ENCODE peak calls at places on chromosome 19, in ten cellular contexts. O is activated naive CD8-positive, alpha-beta T cell treated with anti-CD3 and anti-CD28 coated beads, Interleukin-2, amount 50 U/mL, for 24 hours; Q is choroid plexus epithelial cell; V is AML-193; K is T-helper 2 cell; T is HL-60; S is stimulated activated CD8-positive, alpha-beta memory T cell treated with anti-CD3 and anti-CD28 coated beads, Interleukin-4, amount 100 ng/mL, for 24 hours; L is upper lobe of left lung; X is activated CD4-positive, alpha-beta T cell treated with anti-CD3 and anti-CD28 coated beads, Interleukin-2, amount 10 ng/mL, durations not matched to agents 7 days and 5 days; J is BE2C. D is an unnamed sample.

GRCh38 chr19:19501798-19502197 is 13.6 kb downstream of the TSSK6 start:
- DNase-seq in O (no peak), Q (no peak), V (no peak), K (no peak), T (no peak), S (no peak), L (no peak), X (no peak), J (no peak), D (no peak)

GRCh38 chr19:53659292-53659691 is 27.5 kb downstream of the DPRX start:
- DNase-seq in O (no peak), Q (peak; percentile 39), V (peak; percentile 2), K (no peak), T (peak; percentile 17), S (no peak), L (peak; percentile 31), X (no peak), J (no peak), D (no peak)

GRCh38 chr19:48899781-48900476 is at the start of gene NUCB1:
- DNase-seq in O (peak; percentile 99), Q (peak; percentile 99), V (peak; percentile 95), K (peak; percentile 98), T (peak; percentile 99), S (peak; percentile 99), L (peak; percentile 99), X (peak; percentile 100), J (peak; percentile 99), D (peak; percentile 98)

GRCh38 chr19:46727757-46728156 is 10.8 kb upstream of the PRKD2 start:
- DNase-seq in O (no peak), Q (no peak), V (no peak), K (no peak), T (no peak), S (no peak), L (no peak), X (no peak), J (no peak), D (no peak)

GRCh38 chr19:15584541-15585115 is 30.4 kb upstream of the CYP4F8 start:
- DNase-seq in O (peak; percentile 91), Q (peak; percentile 67), V (peak; percentile 55), K (peak; percentile 74), T (peak; percentile 86), S (peak; percentile 77), L (peak; percentile 82), X (peak; percentile 85), J (peak; percentile 89), D (peak; percentile 77)

GRCh38 chr19:10339380-10339960 is at the start of gene ICAM3:
- DNase-seq in O (peak; percentile 81), Q (no peak), V (peak; percentile 58), K (peak; percentile 39), T (peak; percentile 90), S (peak; percentile 59), L (peak; percentile 77), X (peak; percentile 74), J (no peak), D (peak; percentile 73)

GRCh38 chr19:8503506-8503905 is 1.1 kb upstream of the PRAM1 start:
- DNase-seq in O (no peak), Q (no peak), V (no peak), K (no peak), T (peak; percentile 91), S (no peak), L (peak; percentile 71), X (no peak), J (no peak), D (no peak)

GRCh38 chr19:52946322-52947310 is 16.1 kb downstream of the ZNF816 start:
- DNase-seq in O (no peak), Q (peak; percentile 51), V (no peak), K (no peak), T (no peak), S (no peak), L (no peak), X (no peak), J (peak; percentile 24), D (no peak)

GRCh38 chr19:6215701-6216235 is 64.0 kb downstream of the MLLT1 start:
- DNase-seq in O (no peak), Q (no peak), V (no peak), K (no peak), T (no peak), S (no peak), L (no peak), X (no peak), J (no peak), D (no peak)

GRCh38 chr19:15536350-15536749 is 28.0 kb downstream of the CYP4F22 start:
- DNase-seq in O (no peak), Q (no peak), V (no peak), K (no peak), T (no peak), S (no peak), L (no peak), X (no peak), J (no peak), D (no peak)

GRCh38 chr19:38134538-38135149 is 89.4 kb downstream of the DPF1 start:
- DNase-seq in O (peak; percentile 27), Q (peak; percentile 64), V (no peak), K (peak; percentile 9), T (peak; percentile 20), S (no peak), L (no peak), X (peak; percentile 36), J (peak; percentile 57), D (no peak)

GRCh38 chr19:49896863-49897621 is at the start of gene IL4I1:
- DNase-seq in O (peak; percentile 74), Q (no peak), V (peak; percentile 6), K (peak; percentile 54), T (peak; percentile 29), S (peak; percentile 52), L (peak; percentile 54), X (peak; percentile 56), J (no peak), D (peak; percentile 79)

GRCh38 chr19:28744014-28744413 is 468.9 kb downstream of the UQCRFS1 start:
- DNase-seq in O (no peak), Q (no peak), V (no peak), K (no peak), T (no peak), S (no peak), L (no peak), X (no peak), J (no peak), D (no peak)

GRCh38 chr19:974564-975257 is 9.4 kb upstream of the WDR18 start:
- DNase-seq in O (no peak), Q (no peak), V (no peak), K (no peak), T (no peak), S (no peak), L (no peak), X (no peak), J (peak; percentile 13), D (no peak)

GRCh38 chr19:36207605-36208252 is 6.7 kb downstream of the ZNF565 start:
- DNase-seq in O (no peak), Q (no peak), V (no peak), K (no peak), T (no peak), S (no peak), L (no peak), X (no peak), J (no peak), D (peak; percentile 23)

GRCh38 chr19:16188521-16188920 is 3.3 kb downstream of the FAM32A start:
- DNase-seq in O (no peak), Q (no peak), V (no peak), K (no peak), T (no peak), S (no peak), L (no peak), X (no peak), J (no peak), D (no peak)

GRCh38 chr19:5993516-5994406 is 15.8 kb upstream of the RANBP3 start:
- DNase-seq in O (no peak), Q (peak; percentile 27), V (no peak), K (no peak), T (no peak), S (no peak), L (no peak), X (no peak), J (peak; percentile 97), D (no peak)

GRCh38 chr19:21604351-21604926 is 99.0 kb downstream of the ZNF429 start:
- DNase-seq in O (no peak), Q (peak; percentile 12), V (peak; percentile 9), K (no peak), T (no peak), S (no peak), L (no peak), X (peak; percentile 33), J (no peak), D (no peak)

GRCh38 chr19:34366670-34367423 is 1.9 kb downstream of the GPI start:
- DNase-seq in O (no peak), Q (peak; percentile 83), V (peak; percentile 89), K (no peak), T (peak; percentile 95), S (no peak), L (no peak), X (no peak), J (no peak), D (no peak)

GRCh38 chr19:1861599-1862031 is 1.8 kb downstream of the KLF16 start:
- DNase-seq in O (no peak), Q (no peak), V (no peak), K (no peak), T (no peak), S (no peak), L (no peak), X (no peak), J (no peak), D (no peak)

GRCh38 chr19:35154535-35155406 is at the start of gene FXYD5:
- DNase-seq in O (peak; percentile 86), Q (peak; percentile 68), V (peak; percentile 73), K (peak; percentile 56), T (peak; percentile 90), S (peak; percentile 78), L (peak; percentile 79), X (peak; percentile 69), J (no peak), D (peak; percentile 69)

GRCh38 chr19:1324792-1325567 is 39.3 kb downstream of the EFNA2 start:
- DNase-seq in O (peak; percentile 64), Q (peak; percentile 88), V (no peak), K (no peak), T (peak; percentile 18), S (peak; percentile 22), L (peak; percentile 40), X (no peak), J (peak; percentile 47), D (no peak)

GRCh38 chr19:5983367-5983955 is 5.5 kb upstream of the RANBP3 start:
- DNase-seq in O (no peak), Q (no peak), V (no peak), K (no peak), T (peak; percentile 14), S (no peak), L (no peak), X (no peak), J (no peak), D (no peak)

GRCh38 chr19:15372891-15373301 is 6.7 kb downstream of the AKAP8 start:
- DNase-seq in O (no peak), Q (no peak), V (no peak), K (no peak), T (no peak), S (no peak), L (no peak), X (no peak), J (no peak), D (no peak)

GRCh38 chr19:8600816-8601215 is 9.7 kb downstream of the ADAMTS10 start:
- DNase-seq in O (no peak), Q (no peak), V (no peak), K (no peak), T (no peak), S (no peak), L (no peak), X (no peak), J (no peak), D (no peak)

D was measured in GM12892.